ENCODE peak calls at places on chromosomes 3 and 15, in eight cellular contexts. One of them, this sample, is unnamed. For H3K4me1, the result is how much of the 10 kb centered on the place peaks cover.

GRCh38 chr3:149589332-149589731 is 68.5 kb downstream of the WWTR1 start:
- DNase-seq in HCT116: no peak
- DNase-seq in right atrium auricular region: no peak
- DNase-seq in effector memory CD4-positive, alpha-beta T cell: no peak
- DNase-seq in left lung: no peak
- DNase-seq in ascending aorta: no peak
- DNase-seq in psoas muscle: no peak
- DNase-seq in breast epithelium: no peak
- DNase-seq in this sample: no peak

GRCh38 chr3:195197764-195198423 is 73.1 kb downstream of the XXYLT1 start:
- DNase-seq in HCT116: peak
- DNase-seq in right atrium auricular region: peak
- DNase-seq in effector memory CD4-positive, alpha-beta T cell: no peak
- DNase-seq in left lung: no peak
- DNase-seq in ascending aorta: no peak
- DNase-seq in psoas muscle: no peak
- DNase-seq in breast epithelium: no peak
- DNase-seq in this sample: no peak

GRCh38 chr3:153291052-153291689 is 129.1 kb downstream of the RAP2B start:
- DNase-seq in HCT116: peak
- DNase-seq in right atrium auricular region: no peak
- DNase-seq in effector memory CD4-positive, alpha-beta T cell: no peak
- DNase-seq in left lung: no peak
- DNase-seq in ascending aorta: no peak
- DNase-seq in psoas muscle: no peak
- DNase-seq in breast epithelium: no peak
- DNase-seq in this sample: no peak

GRCh38 chr3:147497301-147497700 is 88.1 kb downstream of the ZIC1 start:
- DNase-seq in HCT116: no peak
- DNase-seq in right atrium auricular region: no peak
- DNase-seq in effector memory CD4-positive, alpha-beta T cell: no peak
- DNase-seq in left lung: no peak
- DNase-seq in ascending aorta: no peak
- DNase-seq in psoas muscle: no peak
- DNase-seq in breast epithelium: no peak
- DNase-seq in this sample: no peak

GRCh38 chr3:100299031-100299430 is 35.5 kb upstream of the NIT2 start:
- DNase-seq in HCT116: no peak
- DNase-seq in right atrium auricular region: no peak
- DNase-seq in effector memory CD4-positive, alpha-beta T cell: no peak
- DNase-seq in left lung: no peak
- DNase-seq in ascending aorta: no peak
- DNase-seq in psoas muscle: no peak
- DNase-seq in breast epithelium: no peak
- DNase-seq in this sample: no peak

GRCh38 chr3:8713901-8714759 is 19.5 kb upstream of the CAV3 start:
- DNase-seq in HCT116: peak
- DNase-seq in right atrium auricular region: no peak
- DNase-seq in effector memory CD4-positive, alpha-beta T cell: no peak
- DNase-seq in left lung: no peak
- DNase-seq in ascending aorta: no peak
- DNase-seq in psoas muscle: no peak
- DNase-seq in breast epithelium: no peak
- DNase-seq in this sample: no peak

GRCh38 chr3:104460477-104461406 is 906.0 kb upstream of the ALCAM start:
- DNase-seq in HCT116: peak
- DNase-seq in right atrium auricular region: no peak
- DNase-seq in effector memory CD4-positive, alpha-beta T cell: no peak
- DNase-seq in left lung: no peak
- DNase-seq in ascending aorta: no peak
- DNase-seq in psoas muscle: no peak
- DNase-seq in breast epithelium: no peak
- DNase-seq in this sample: peak

GRCh38 chr15:29470794-29471193 is 201.2 kb upstream of the NSMCE3 start:
- DNase-seq in HCT116: no peak
- DNase-seq in right atrium auricular region: no peak
- DNase-seq in effector memory CD4-positive, alpha-beta T cell: no peak
- DNase-seq in left lung: no peak
- DNase-seq in ascending aorta: no peak
- DNase-seq in psoas muscle: no peak
- DNase-seq in breast epithelium: no peak
- DNase-seq in this sample: no peak

GRCh38 chr15:42069496-42070275 is 24.7 kb downstream of the PLA2G4D start:
- DNase-seq in HCT116: no peak
- DNase-seq in right atrium auricular region: no peak
- DNase-seq in effector memory CD4-positive, alpha-beta T cell: no peak
- DNase-seq in left lung: no peak
- DNase-seq in ascending aorta: no peak
- DNase-seq in psoas muscle: no peak
- DNase-seq in breast epithelium: no peak
- DNase-seq in this sample: no peak

GRCh38 chr3:64327039-64327804 is 102.0 kb upstream of the PRICKLE2 start:
- DNase-seq in HCT116: no peak
- DNase-seq in right atrium auricular region: peak
- DNase-seq in effector memory CD4-positive, alpha-beta T cell: no peak
- DNase-seq in left lung: no peak
- DNase-seq in ascending aorta: no peak
- DNase-seq in psoas muscle: peak
- DNase-seq in breast epithelium: peak
- DNase-seq in this sample: peak

GRCh38 chr3:6266135-6266534 is 594.8 kb upstream of the GRM7 start:
- DNase-seq in HCT116: no peak
- DNase-seq in right atrium auricular region: no peak
- DNase-seq in effector memory CD4-positive, alpha-beta T cell: no peak
- DNase-seq in left lung: no peak
- DNase-seq in ascending aorta: no peak
- DNase-seq in psoas muscle: no peak
- DNase-seq in breast epithelium: no peak
- DNase-seq in this sample: no peak

GRCh38 chr3:6260551-6261191 is 600.2 kb upstream of the GRM7 start:
- DNase-seq in HCT116: no peak
- DNase-seq in right atrium auricular region: no peak
- DNase-seq in effector memory CD4-positive, alpha-beta T cell: no peak
- DNase-seq in left lung: no peak
- DNase-seq in ascending aorta: no peak
- DNase-seq in psoas muscle: no peak
- DNase-seq in breast epithelium: no peak
- DNase-seq in this sample: no peak

GRCh38 chr3:6262035-6262434 is 598.9 kb upstream of the GRM7 start:
- DNase-seq in HCT116: no peak
- DNase-seq in right atrium auricular region: no peak
- DNase-seq in effector memory CD4-positive, alpha-beta T cell: no peak
- DNase-seq in left lung: no peak
- DNase-seq in ascending aorta: no peak
- DNase-seq in psoas muscle: no peak
- DNase-seq in breast epithelium: no peak
- DNase-seq in this sample: no peak

GRCh38 chr3:6264036-6264435 is 596.9 kb upstream of the GRM7 start:
- DNase-seq in HCT116: no peak
- DNase-seq in right atrium auricular region: no peak
- DNase-seq in effector memory CD4-positive, alpha-beta T cell: no peak
- DNase-seq in left lung: no peak
- DNase-seq in ascending aorta: no peak
- DNase-seq in psoas muscle: no peak
- DNase-seq in breast epithelium: no peak
- DNase-seq in this sample: no peak

DNA sequence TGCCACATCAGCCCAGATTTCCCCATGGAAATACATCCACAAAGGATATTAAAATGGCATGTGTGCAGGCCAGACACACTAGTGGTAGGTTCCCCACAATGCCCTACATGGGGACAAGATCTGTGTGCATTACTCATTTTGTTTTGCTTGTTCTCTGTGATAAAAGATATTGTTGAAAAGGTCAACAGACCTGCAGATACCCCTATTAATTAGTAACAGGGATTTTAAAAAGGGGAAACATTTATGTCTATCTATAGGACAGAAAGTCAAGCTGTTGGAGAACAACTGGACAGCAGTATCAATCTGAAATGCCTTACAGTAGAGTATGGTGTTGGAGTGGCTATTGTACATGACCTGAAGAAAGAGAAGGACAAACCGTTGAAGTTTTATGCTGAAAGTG is 596.0 kb upstream of the GRM7 start:
- DNase-seq in HCT116: no peak
- DNase-seq in right atrium auricular region: no peak
- DNase-seq in effector memory CD4-positive, alpha-beta T cell: no peak
- DNase-seq in left lung: no peak
- DNase-seq in ascending aorta: no peak
- DNase-seq in psoas muscle: no peak
- DNase-seq in breast epithelium: no peak
- DNase-seq in this sample: no peak
- H3K4me3 ChIP-seq in HCT116: no peak
- H3K4me3 ChIP-seq in right atrium auricular region: no peak
- H3K4me3 ChIP-seq in effector memory CD4-positive, alpha-beta T cell: no peak
- H3K4me3 ChIP-seq in left lung: no peak
- H3K4me3 ChIP-seq in ascending aorta: no peak
- H3K4me3 ChIP-seq in psoas muscle: no peak
- H3K4me3 ChIP-seq in breast epithelium: no peak
- H3K4me3 ChIP-seq in this sample: no peak

DNA sequence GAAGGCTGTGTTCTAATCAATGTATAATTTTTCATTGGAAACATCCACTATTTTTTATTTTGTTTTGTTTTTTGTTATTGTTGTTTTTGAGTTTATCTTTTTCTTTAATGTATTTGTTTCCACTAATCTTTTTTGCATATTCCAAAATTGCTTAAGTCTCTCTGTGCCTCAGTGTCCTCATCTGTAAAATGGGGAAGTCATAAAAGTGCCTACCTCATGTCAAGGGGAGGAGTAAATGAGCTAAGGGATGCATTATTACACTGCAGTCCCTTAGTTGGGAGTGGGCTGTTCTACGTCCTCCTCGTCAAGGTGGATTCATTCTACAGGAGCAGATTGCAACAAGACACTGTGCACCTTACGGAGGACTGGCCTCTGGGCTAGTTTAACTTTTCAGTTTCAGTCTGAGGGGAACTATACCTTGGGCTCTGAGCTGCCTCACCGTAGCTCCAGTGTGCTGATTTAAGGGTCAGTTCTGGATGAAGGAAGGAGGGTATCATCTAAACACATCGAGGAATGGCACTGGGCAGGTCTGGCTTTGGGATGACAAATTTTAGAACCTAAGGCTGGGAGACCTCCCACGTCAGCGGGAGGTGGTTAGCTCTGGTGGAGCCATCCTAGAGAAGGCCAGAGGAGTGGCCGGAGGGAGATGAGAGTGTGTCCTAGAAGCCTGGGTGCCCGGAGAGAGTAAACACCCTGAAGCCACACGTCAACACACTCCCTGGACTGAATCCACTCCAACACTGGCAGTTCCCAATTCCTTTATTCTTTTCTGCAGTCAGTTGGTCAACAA is 5.1 kb upstream of the SRP14 start:
- DNase-seq in HCT116: no peak
- DNase-seq in right atrium auricular region: peak
- DNase-seq in effector memory CD4-positive, alpha-beta T cell: no peak
- DNase-seq in left lung: no peak
- DNase-seq in ascending aorta: no peak
- DNase-seq in psoas muscle: no peak
- DNase-seq in breast epithelium: no peak
- DNase-seq in this sample: no peak
- H3K4me1 ChIP-seq in HCT116: under half
- H3K4me1 ChIP-seq in right atrium auricular region: under half
- H3K4me1 ChIP-seq in effector memory CD4-positive, alpha-beta T cell: under half
- H3K4me1 ChIP-seq in left lung: half or more
- H3K4me1 ChIP-seq in ascending aorta: under half
- H3K4me1 ChIP-seq in psoas muscle: under half
- H3K4me1 ChIP-seq in breast epithelium: under half
- H3K4me1 ChIP-seq in this sample: under half

DNA sequence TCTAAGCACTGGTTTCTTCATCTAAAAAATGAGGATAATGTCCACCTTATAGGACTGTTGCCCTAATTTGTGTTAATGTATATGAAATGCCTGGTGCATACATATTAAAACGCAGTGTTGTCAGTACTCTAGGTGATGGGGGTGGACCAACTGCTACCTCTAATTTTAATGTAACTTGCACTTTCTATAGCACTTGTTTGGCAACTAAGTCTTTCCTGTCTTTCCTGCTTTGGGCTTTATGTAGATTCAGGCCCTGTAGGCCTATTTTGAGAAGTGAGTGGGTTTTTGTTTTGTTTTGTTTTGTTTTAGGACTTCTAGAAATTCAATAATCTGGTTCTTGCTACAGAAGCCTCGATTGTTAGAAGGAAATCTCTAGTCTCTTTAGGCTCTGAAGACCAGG is 21.2 kb downstream of the SLC7A14 start:
- DNase-seq in HCT116: no peak
- DNase-seq in right atrium auricular region: no peak
- DNase-seq in effector memory CD4-positive, alpha-beta T cell: no peak
- DNase-seq in left lung: no peak
- DNase-seq in ascending aorta: no peak
- DNase-seq in psoas muscle: no peak
- DNase-seq in breast epithelium: no peak
- DNase-seq in this sample: no peak
- H3K27ac ChIP-seq in HCT116: no peak
- H3K27ac ChIP-seq in right atrium auricular region: no peak
- H3K27ac ChIP-seq in effector memory CD4-positive, alpha-beta T cell: no peak
- H3K27ac ChIP-seq in left lung: no peak
- H3K27ac ChIP-seq in ascending aorta: no peak
- H3K27ac ChIP-seq in psoas muscle: no peak
- H3K27ac ChIP-seq in breast epithelium: no peak
- H3K27ac ChIP-seq in this sample: no peak

GRCh38 chr3:71114610-71115009 is 468.9 kb downstream of the FOXP1 start:
- DNase-seq in HCT116: no peak
- DNase-seq in right atrium auricular region: no peak
- DNase-seq in effector memory CD4-positive, alpha-beta T cell: no peak
- DNase-seq in left lung: no peak
- DNase-seq in ascending aorta: no peak
- DNase-seq in psoas muscle: no peak
- DNase-seq in breast epithelium: no peak
- DNase-seq in this sample: no peak
- H3K4me3 ChIP-seq in HCT116: no peak
- H3K4me3 ChIP-seq in right atrium auricular region: no peak
- H3K4me3 ChIP-seq in effector memory CD4-positive, alpha-beta T cell: no peak
- H3K4me3 ChIP-seq in left lung: no peak
- H3K4me3 ChIP-seq in ascending aorta: no peak
- H3K4me3 ChIP-seq in psoas muscle: no peak
- H3K4me3 ChIP-seq in breast epithelium: no peak
- H3K4me3 ChIP-seq in this sample: no peak

DNA sequence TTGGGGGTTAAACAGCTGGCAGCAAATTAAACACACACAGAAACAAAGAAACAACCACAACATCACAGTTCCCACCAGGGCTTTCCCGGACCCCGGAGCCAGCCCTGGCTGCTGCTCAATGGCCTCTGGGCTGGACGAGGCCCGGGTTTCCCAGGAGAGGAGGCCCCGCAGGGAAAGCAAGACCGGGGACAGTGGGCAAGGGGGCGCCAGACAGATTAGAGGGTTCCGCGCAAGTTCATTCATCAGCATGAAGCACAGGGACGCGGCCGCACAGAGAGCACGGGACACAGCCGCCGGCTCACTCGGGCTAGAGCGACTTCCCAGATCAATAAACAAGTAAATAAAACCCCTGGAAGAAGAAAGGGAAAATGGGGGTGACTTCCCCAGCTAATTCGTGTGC is 66.4 kb upstream of the RPL32 start:
- DNase-seq in HCT116: no peak
- DNase-seq in right atrium auricular region: no peak
- DNase-seq in effector memory CD4-positive, alpha-beta T cell: no peak
- DNase-seq in left lung: peak
- DNase-seq in ascending aorta: no peak
- DNase-seq in psoas muscle: no peak
- DNase-seq in breast epithelium: no peak
- DNase-seq in this sample: no peak
- H3K4me1 ChIP-seq in HCT116: under half
- H3K4me1 ChIP-seq in right atrium auricular region: under half
- H3K4me1 ChIP-seq in effector memory CD4-positive, alpha-beta T cell: under half
- H3K4me1 ChIP-seq in left lung: under half
- H3K4me1 ChIP-seq in ascending aorta: under half
- H3K4me1 ChIP-seq in psoas muscle: under half
- H3K4me1 ChIP-seq in breast epithelium: under half
- H3K4me1 ChIP-seq in this sample: under half

This sample was measured in tibial nerve.